ENCODE peak calls at places on chromosomes 12 and 14, in ten cellular contexts. One of them, this sample, is unnamed. For H3K27me3, the result is how much of the 10 kb centered on the place peaks cover.

GRCh38 chr14:20455355-20456300 is 602 bp downstream of the APEX1 start:
- DNase-seq in Caco-2: peak
- DNase-seq in neural progenitor cell: peak
- DNase-seq in pancreas: no peak
- DNase-seq in aorta: no peak
- DNase-seq in lower lobe of right lung: no peak
- DNase-seq in iPS DF 6.9: no peak
- DNase-seq in uterus: no peak
- DNase-seq in AG04450: peak
- DNase-seq in cardiac muscle cell: peak
- DNase-seq in this sample: no peak

GRCh38 chr12:68271346-68271745 is 17.9 kb upstream of the IL22 start:
- DNase-seq in Caco-2: no peak
- DNase-seq in neural progenitor cell: no peak
- DNase-seq in pancreas: no peak
- DNase-seq in aorta: no peak
- DNase-seq in lower lobe of right lung: no peak
- DNase-seq in iPS DF 6.9: no peak
- DNase-seq in uterus: no peak
- DNase-seq in AG04450: peak
- DNase-seq in cardiac muscle cell: no peak
- DNase-seq in this sample: no peak

GRCh38 chr14:21268612-21269251 is 510 bp downstream of the HNRNPC start:
- DNase-seq in Caco-2: no peak
- DNase-seq in neural progenitor cell: peak
- DNase-seq in pancreas: no peak
- DNase-seq in aorta: no peak
- DNase-seq in lower lobe of right lung: no peak
- DNase-seq in iPS DF 6.9: peak
- DNase-seq in uterus: peak
- DNase-seq in AG04450: no peak
- DNase-seq in cardiac muscle cell: peak
- DNase-seq in this sample: peak

GRCh38 chr14:81471062-81471461 is 62.6 kb downstream of the SEL1L start:
- DNase-seq in Caco-2: no peak
- DNase-seq in neural progenitor cell: no peak
- DNase-seq in pancreas: no peak
- DNase-seq in aorta: no peak
- DNase-seq in lower lobe of right lung: no peak
- DNase-seq in iPS DF 6.9: no peak
- DNase-seq in uterus: no peak
- DNase-seq in AG04450: no peak
- DNase-seq in cardiac muscle cell: no peak
- DNase-seq in this sample: no peak

GRCh38 chr12:72901685-72902084 is 629.5 kb downstream of the TRHDE start:
- DNase-seq in Caco-2: no peak
- DNase-seq in neural progenitor cell: no peak
- DNase-seq in pancreas: no peak
- DNase-seq in aorta: no peak
- DNase-seq in lower lobe of right lung: no peak
- DNase-seq in iPS DF 6.9: no peak
- DNase-seq in uterus: no peak
- DNase-seq in AG04450: no peak
- DNase-seq in cardiac muscle cell: no peak
- DNase-seq in this sample: no peak

GRCh38 chr14:22888662-22889061 is 5.6 kb downstream of the REM2 start:
- DNase-seq in Caco-2: no peak
- DNase-seq in neural progenitor cell: no peak
- DNase-seq in pancreas: no peak
- DNase-seq in aorta: no peak
- DNase-seq in lower lobe of right lung: no peak
- DNase-seq in iPS DF 6.9: no peak
- DNase-seq in uterus: no peak
- DNase-seq in AG04450: no peak
- DNase-seq in cardiac muscle cell: no peak
- DNase-seq in this sample: no peak

GRCh38 chr12:49540229-49541139 is 1.7 kb downstream of the KCNH3 start:
- DNase-seq in Caco-2: no peak
- DNase-seq in neural progenitor cell: no peak
- DNase-seq in pancreas: no peak
- DNase-seq in aorta: no peak
- DNase-seq in lower lobe of right lung: no peak
- DNase-seq in iPS DF 6.9: no peak
- DNase-seq in uterus: peak
- DNase-seq in AG04450: no peak
- DNase-seq in cardiac muscle cell: peak
- DNase-seq in this sample: no peak

GRCh38 chr12:8948711-8949524 is 527 bp downstream of the M6PR start:
- DNase-seq in Caco-2: no peak
- DNase-seq in neural progenitor cell: peak
- DNase-seq in pancreas: no peak
- DNase-seq in aorta: no peak
- DNase-seq in lower lobe of right lung: no peak
- DNase-seq in iPS DF 6.9: no peak
- DNase-seq in uterus: no peak
- DNase-seq in AG04450: no peak
- DNase-seq in cardiac muscle cell: peak
- DNase-seq in this sample: no peak

GRCh38 chr12:47236109-47236714 is 156.5 kb upstream of the AMIGO2 start:
- DNase-seq in Caco-2: no peak
- DNase-seq in neural progenitor cell: no peak
- DNase-seq in pancreas: no peak
- DNase-seq in aorta: no peak
- DNase-seq in lower lobe of right lung: no peak
- DNase-seq in iPS DF 6.9: no peak
- DNase-seq in uterus: no peak
- DNase-seq in AG04450: peak
- DNase-seq in cardiac muscle cell: no peak
- DNase-seq in this sample: no peak

GRCh38 chr14:99862111-99862510 is 68.9 kb downstream of the EML1 start:
- DNase-seq in Caco-2: no peak
- DNase-seq in neural progenitor cell: no peak
- DNase-seq in pancreas: no peak
- DNase-seq in aorta: no peak
- DNase-seq in lower lobe of right lung: no peak
- DNase-seq in iPS DF 6.9: no peak
- DNase-seq in uterus: no peak
- DNase-seq in AG04450: no peak
- DNase-seq in cardiac muscle cell: no peak
- DNase-seq in this sample: no peak

DNA sequence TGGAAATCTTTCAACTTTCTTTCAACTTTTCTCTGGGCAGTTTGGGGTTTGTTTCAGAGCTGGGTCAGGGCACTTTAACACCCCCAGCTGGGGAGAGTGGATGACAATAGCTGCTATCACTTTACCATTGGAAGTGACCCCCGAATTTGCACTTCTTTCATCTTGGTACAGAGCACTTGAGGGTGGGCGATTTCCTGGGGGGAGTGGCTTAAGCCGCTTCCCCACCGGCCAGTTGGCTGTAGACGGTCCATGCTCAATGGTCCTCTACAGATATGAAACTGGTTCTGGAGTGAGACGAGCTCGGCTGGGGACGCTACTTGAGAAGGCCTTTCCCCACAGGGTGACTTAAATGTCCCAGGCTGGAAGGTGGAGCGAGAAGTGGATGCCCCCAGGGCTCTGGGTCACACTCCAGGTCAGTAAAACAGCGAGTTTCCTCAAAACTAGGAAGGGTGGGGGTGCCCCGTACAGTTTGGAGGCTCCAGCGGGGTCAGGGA is at the start of gene VRTN:
- DNase-seq in Caco-2: no peak
- DNase-seq in neural progenitor cell: no peak
- DNase-seq in pancreas: no peak
- DNase-seq in aorta: no peak
- DNase-seq in lower lobe of right lung: no peak
- DNase-seq in iPS DF 6.9: peak
- DNase-seq in uterus: no peak
- DNase-seq in AG04450: no peak
- DNase-seq in cardiac muscle cell: no peak
- DNase-seq in this sample: no peak
- H3K4me3 ChIP-seq in Caco-2: no peak
- H3K4me3 ChIP-seq in neural progenitor cell: peak
- H3K4me3 ChIP-seq in pancreas: no peak
- H3K4me3 ChIP-seq in aorta: no peak
- H3K4me3 ChIP-seq in lower lobe of right lung: no peak
- H3K4me3 ChIP-seq in iPS DF 6.9: peak
- H3K4me3 ChIP-seq in uterus: no peak
- H3K4me3 ChIP-seq in AG04450: no peak
- H3K4me3 ChIP-seq in cardiac muscle cell: no peak
- H3K4me3 ChIP-seq in this sample: no peak

GRCh38 chr12:15779925-15780324 is 9.3 kb downstream of the EPS8 start:
- DNase-seq in Caco-2: no peak
- DNase-seq in neural progenitor cell: no peak
- DNase-seq in pancreas: no peak
- DNase-seq in aorta: no peak
- DNase-seq in lower lobe of right lung: no peak
- DNase-seq in iPS DF 6.9: no peak
- DNase-seq in uterus: no peak
- DNase-seq in AG04450: no peak
- DNase-seq in cardiac muscle cell: no peak
- DNase-seq in this sample: no peak

GRCh38 chr12:15782667-15783066 is 6.5 kb downstream of the EPS8 start:
- DNase-seq in Caco-2: no peak
- DNase-seq in neural progenitor cell: no peak
- DNase-seq in pancreas: no peak
- DNase-seq in aorta: no peak
- DNase-seq in lower lobe of right lung: no peak
- DNase-seq in iPS DF 6.9: no peak
- DNase-seq in uterus: no peak
- DNase-seq in AG04450: no peak
- DNase-seq in cardiac muscle cell: no peak
- DNase-seq in this sample: no peak

GRCh38 chr12:15778126-15778525 is 11.1 kb downstream of the EPS8 start:
- DNase-seq in Caco-2: no peak
- DNase-seq in neural progenitor cell: no peak
- DNase-seq in pancreas: no peak
- DNase-seq in aorta: no peak
- DNase-seq in lower lobe of right lung: no peak
- DNase-seq in iPS DF 6.9: no peak
- DNase-seq in uterus: no peak
- DNase-seq in AG04450: no peak
- DNase-seq in cardiac muscle cell: no peak
- DNase-seq in this sample: no peak

GRCh38 chr12:15787801-15788200 is 1.4 kb downstream of the EPS8 start:
- DNase-seq in Caco-2: no peak
- DNase-seq in neural progenitor cell: no peak
- DNase-seq in pancreas: no peak
- DNase-seq in aorta: no peak
- DNase-seq in lower lobe of right lung: no peak
- DNase-seq in iPS DF 6.9: no peak
- DNase-seq in uterus: no peak
- DNase-seq in AG04450: no peak
- DNase-seq in cardiac muscle cell: no peak
- DNase-seq in this sample: no peak

GRCh38 chr12:15783288-15783687 is 5.9 kb downstream of the EPS8 start:
- DNase-seq in Caco-2: no peak
- DNase-seq in neural progenitor cell: no peak
- DNase-seq in pancreas: no peak
- DNase-seq in aorta: no peak
- DNase-seq in lower lobe of right lung: no peak
- DNase-seq in iPS DF 6.9: no peak
- DNase-seq in uterus: no peak
- DNase-seq in AG04450: no peak
- DNase-seq in cardiac muscle cell: no peak
- DNase-seq in this sample: no peak
- H3K27me3 ChIP-seq in Caco-2: under half
- H3K27me3 ChIP-seq in neural progenitor cell: under half
- H3K27me3 ChIP-seq in pancreas: under half
- H3K27me3 ChIP-seq in aorta: under half
- H3K27me3 ChIP-seq in lower lobe of right lung: under half
- H3K27me3 ChIP-seq in iPS DF 6.9: under half
- H3K27me3 ChIP-seq in uterus: under half
- H3K27me3 ChIP-seq in AG04450: under half
- H3K27me3 ChIP-seq in cardiac muscle cell: under half
- H3K27me3 ChIP-seq in this sample: under half

DNA sequence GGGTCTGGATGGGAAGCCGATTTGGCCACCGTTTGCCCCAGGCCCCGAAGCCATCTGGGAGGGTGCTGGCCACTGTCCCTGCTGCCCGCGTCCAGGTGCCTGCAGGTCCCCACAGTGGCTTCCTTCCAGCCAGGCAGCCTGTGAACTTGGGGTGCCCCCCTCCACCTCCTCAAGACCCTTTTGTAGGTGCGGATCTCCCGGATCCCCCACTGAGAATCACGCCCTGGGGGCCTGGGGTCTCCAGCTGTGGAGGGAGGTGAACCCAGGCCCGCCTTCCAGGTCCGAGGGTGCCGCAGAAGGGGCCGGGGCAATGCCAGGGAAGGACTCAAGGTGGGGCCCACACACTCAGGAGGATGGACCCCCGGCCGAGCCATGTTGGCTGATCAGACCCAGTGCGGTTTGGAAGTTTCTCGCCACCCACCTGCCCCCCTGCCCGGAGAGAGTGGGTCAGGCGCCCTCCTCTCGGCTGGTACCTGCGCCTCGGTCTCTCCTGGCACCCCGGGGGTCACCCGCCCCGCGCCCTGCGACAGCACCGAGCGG is 1.7 kb downstream of the MMP17 start:
- DNase-seq in Caco-2: no peak
- DNase-seq in neural progenitor cell: peak
- DNase-seq in pancreas: no peak
- DNase-seq in aorta: peak
- DNase-seq in lower lobe of right lung: no peak
- DNase-seq in iPS DF 6.9: no peak
- DNase-seq in uterus: no peak
- DNase-seq in AG04450: no peak
- DNase-seq in cardiac muscle cell: no peak
- DNase-seq in this sample: no peak
- H3K4me3 ChIP-seq in Caco-2: peak
- H3K4me3 ChIP-seq in neural progenitor cell: peak
- H3K4me3 ChIP-seq in pancreas: peak
- H3K4me3 ChIP-seq in aorta: no peak
- H3K4me3 ChIP-seq in lower lobe of right lung: peak
- H3K4me3 ChIP-seq in iPS DF 6.9: peak
- H3K4me3 ChIP-seq in uterus: peak
- H3K4me3 ChIP-seq in AG04450: peak
- H3K4me3 ChIP-seq in cardiac muscle cell: peak
- H3K4me3 ChIP-seq in this sample: peak

DNA sequence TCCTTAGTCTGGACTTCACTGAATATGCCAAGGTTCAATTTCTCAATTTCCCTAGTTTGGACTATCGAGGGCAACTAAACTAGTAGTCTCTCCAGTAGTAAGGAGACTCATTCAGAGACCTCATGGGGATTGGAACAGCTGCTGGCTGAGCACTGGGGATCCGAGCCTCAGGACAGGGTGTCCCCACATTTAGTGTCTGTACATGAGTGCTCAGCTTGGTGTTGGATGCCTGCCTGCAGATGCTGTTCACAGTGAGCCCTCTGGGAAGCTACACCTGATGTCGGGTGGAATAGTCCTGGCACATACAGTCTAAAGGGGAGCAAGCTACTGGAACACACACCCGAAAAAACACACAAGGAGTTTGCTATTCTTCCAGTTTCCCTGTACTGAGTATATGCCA is 820 bp upstream of the FGF23 start:
- DNase-seq in Caco-2: no peak
- DNase-seq in neural progenitor cell: no peak
- DNase-seq in pancreas: no peak
- DNase-seq in aorta: no peak
- DNase-seq in lower lobe of right lung: no peak
- DNase-seq in iPS DF 6.9: no peak
- DNase-seq in uterus: no peak
- DNase-seq in AG04450: no peak
- DNase-seq in cardiac muscle cell: no peak
- DNase-seq in this sample: no peak
- H3K27me3 ChIP-seq in Caco-2: under half
- H3K27me3 ChIP-seq in neural progenitor cell: under half
- H3K27me3 ChIP-seq in pancreas: under half
- H3K27me3 ChIP-seq in aorta: under half
- H3K27me3 ChIP-seq in lower lobe of right lung: under half
- H3K27me3 ChIP-seq in iPS DF 6.9: under half
- H3K27me3 ChIP-seq in uterus: under half
- H3K27me3 ChIP-seq in AG04450: under half
- H3K27me3 ChIP-seq in cardiac muscle cell: under half
- H3K27me3 ChIP-seq in this sample: under half

This sample was measured in heart left ventricle.